ENCODE peak calls at places on chromosomes 6 and 20, in four cellular contexts. One of them, this sample, is unnamed.

GRCh38 chr20:13821876-13822275 is 37.0 kb downstream of the NDUFAF5 start:
- DNase-seq in cerebellar cortex: no peak
- DNase-seq in fibroblast of lung: peak
- DNase-seq in globus pallidus: no peak
- DNase-seq in this sample: peak

GRCh38 chr6:156557269-156557885 is 219.8 kb upstream of the ARID1B start:
- DNase-seq in cerebellar cortex: peak
- DNase-seq in fibroblast of lung: peak
- DNase-seq in globus pallidus: peak
- DNase-seq in this sample: no peak

GRCh38 chr6:36907781-36908180 is 22.0 kb downstream of the C6orf89 start:
- DNase-seq in cerebellar cortex: peak
- DNase-seq in fibroblast of lung: peak
- DNase-seq in globus pallidus: no peak
- DNase-seq in this sample: no peak

GRCh38 chr20:43691928-43692524 is 25.1 kb downstream of the MYBL2 start:
- DNase-seq in cerebellar cortex: peak
- DNase-seq in fibroblast of lung: peak
- DNase-seq in globus pallidus: peak
- DNase-seq in this sample: peak

GRCh38 chr6:93789532-93789931 is 370.2 kb upstream of the EPHA7 start:
- DNase-seq in cerebellar cortex: no peak
- DNase-seq in fibroblast of lung: no peak
- DNase-seq in globus pallidus: no peak
- DNase-seq in this sample: no peak

GRCh38 chr6:48560408-48560807 is 449.4 kb upstream of the PTCHD4 start:
- DNase-seq in cerebellar cortex: no peak
- DNase-seq in fibroblast of lung: peak
- DNase-seq in globus pallidus: no peak
- DNase-seq in this sample: peak

GRCh38 chr20:8432435-8433148 is 300.5 kb downstream of the PLCB1 start:
- DNase-seq in cerebellar cortex: peak
- DNase-seq in fibroblast of lung: no peak
- DNase-seq in globus pallidus: no peak
- DNase-seq in this sample: no peak

GRCh38 chr20:38115205-38115604 is 49.9 kb downstream of the TGM2 start:
- DNase-seq in cerebellar cortex: no peak
- DNase-seq in fibroblast of lung: no peak
- DNase-seq in globus pallidus: no peak
- DNase-seq in this sample: no peak

GRCh38 chr6:112877134-112878100 is 530.3 kb downstream of the RFPL4B start:
- DNase-seq in cerebellar cortex: no peak
- DNase-seq in fibroblast of lung: peak
- DNase-seq in globus pallidus: no peak
- DNase-seq in this sample: peak

GRCh38 chr6:156977527-156978291 is 200.5 kb downstream of the ARID1B start:
- DNase-seq in cerebellar cortex: peak
- DNase-seq in fibroblast of lung: peak
- DNase-seq in globus pallidus: no peak
- DNase-seq in this sample: peak

GRCh38 chr6:75852721-75853120 is 103.7 kb downstream of the MYO6 start:
- DNase-seq in cerebellar cortex: no peak
- DNase-seq in fibroblast of lung: peak
- DNase-seq in globus pallidus: no peak
- DNase-seq in this sample: no peak

GRCh38 chr20:10652660-10653191 is 21.1 kb downstream of the JAG1 start:
- DNase-seq in cerebellar cortex: no peak
- DNase-seq in fibroblast of lung: no peak
- DNase-seq in globus pallidus: no peak
- DNase-seq in this sample: no peak

GRCh38 chr6:20688710-20689500 is 154.6 kb downstream of the CDKAL1 start:
- DNase-seq in cerebellar cortex: no peak
- DNase-seq in fibroblast of lung: peak
- DNase-seq in globus pallidus: no peak
- DNase-seq in this sample: no peak

GRCh38 chr6:84258866-84259265 is 31.4 kb upstream of the CEP162 start:
- DNase-seq in cerebellar cortex: no peak
- DNase-seq in fibroblast of lung: no peak
- DNase-seq in globus pallidus: no peak
- DNase-seq in this sample: no peak

GRCh38 chr20:24118781-24119175 is 130.2 kb upstream of the GGTLC1 start:
- DNase-seq in cerebellar cortex: no peak
- DNase-seq in fibroblast of lung: no peak
- DNase-seq in globus pallidus: no peak
- DNase-seq in this sample: no peak

GRCh38 chr6:7561153-7561964 is 19.9 kb downstream of the DSP start:
- DNase-seq in cerebellar cortex: no peak
- DNase-seq in fibroblast of lung: no peak
- DNase-seq in globus pallidus: no peak
- DNase-seq in this sample: no peak

GRCh38 chr6:14518515-14519217 is 401.1 kb downstream of the CD83 start:
- DNase-seq in cerebellar cortex: no peak
- DNase-seq in fibroblast of lung: peak
- DNase-seq in globus pallidus: no peak
- DNase-seq in this sample: no peak

GRCh38 chr6:117444600-117444999 is 18.9 kb upstream of the ROS1 start:
- DNase-seq in cerebellar cortex: no peak
- DNase-seq in fibroblast of lung: peak
- DNase-seq in globus pallidus: no peak
- DNase-seq in this sample: no peak

GRCh38 chr6:13355043-13355945 is 27.0 kb upstream of the TBC1D7 start:
- DNase-seq in cerebellar cortex: no peak
- DNase-seq in fibroblast of lung: peak
- DNase-seq in globus pallidus: no peak
- DNase-seq in this sample: peak

GRCh38 chr6:124027392-124027791 is 223.7 kb downstream of the NKAIN2 start:
- DNase-seq in cerebellar cortex: no peak
- DNase-seq in fibroblast of lung: no peak
- DNase-seq in globus pallidus: no peak
- DNase-seq in this sample: no peak

GRCh38 chr6:169274761-169275160 is 21.1 kb upstream of the THBS2 start:
- DNase-seq in cerebellar cortex: no peak
- DNase-seq in fibroblast of lung: peak
- DNase-seq in globus pallidus: no peak
- DNase-seq in this sample: no peak

GRCh38 chr6:47083586-47084047 is 41.5 kb upstream of the ADGRF1 start:
- DNase-seq in cerebellar cortex: no peak
- DNase-seq in fibroblast of lung: peak
- DNase-seq in globus pallidus: peak
- DNase-seq in this sample: peak

GRCh38 chr6:52493669-52494068 is 73.5 kb downstream of the EFHC1 start:
- DNase-seq in cerebellar cortex: no peak
- DNase-seq in fibroblast of lung: no peak
- DNase-seq in globus pallidus: no peak
- DNase-seq in this sample: no peak

GRCh38 chr6:151740820-151741219 is 66.7 kb upstream of the ESR1 start:
- DNase-seq in cerebellar cortex: no peak
- DNase-seq in fibroblast of lung: no peak
- DNase-seq in globus pallidus: no peak
- DNase-seq in this sample: no peak

GRCh38 chr6:135182120-135182992 is 1.2 kb downstream of the MYB start:
- DNase-seq in cerebellar cortex: no peak
- DNase-seq in fibroblast of lung: peak
- DNase-seq in globus pallidus: no peak
- DNase-seq in this sample: no peak

GRCh38 chr6:30818426-30818841 is 65.9 kb upstream of the DDR1 start:
- DNase-seq in cerebellar cortex: no peak
- DNase-seq in fibroblast of lung: peak
- DNase-seq in globus pallidus: no peak
- DNase-seq in this sample: peak

GRCh38 chr6:35240838-35241801 is 18.4 kb upstream of the ZNF76 start:
- DNase-seq in cerebellar cortex: peak
- DNase-seq in fibroblast of lung: peak
- DNase-seq in globus pallidus: peak
- DNase-seq in this sample: no peak

GRCh38 chr6:26118999-26119398 is 31.8 kb downstream of the HFE start:
- DNase-seq in cerebellar cortex: no peak
- DNase-seq in fibroblast of lung: peak
- DNase-seq in globus pallidus: peak
- DNase-seq in this sample: no peak